ENCODE peak calls at places on chromosomes 2 and 18, in nine cellular contexts. E is stimulated activated CD8-positive, alpha-beta memory T cell treated with anti-CD3 and anti-CD28 coated beads, Interleukin-7, amount 100 ng/mL, for 24 hours; K is effector memory CD8-positive, alpha-beta T cell; F is GDM1; X is hepatic stellate cell; O is HL-60; S is mesothelial cell of epicardium; D is hypothalamus; R is ELR. H is an unnamed sample.

GRCh38 chr2:155663265-155663664 is 669.3 kb downstream of the NR4A2 start:
- DNase-seq in E (no peak), K (no peak), F (no peak), X (no peak), O (no peak), S (no peak), D (no peak), R (no peak), H (no peak)

GRCh38 chr2:160970052-160970846 is 190.0 kb upstream of the TANK start:
- DNase-seq in E (no peak), K (no peak), F (no peak), X (peak), O (no peak), S (no peak), D (no peak), R (peak), H (no peak)

GRCh38 chr2:122077114-122077513 is 321.7 kb downstream of the TSN start:
- DNase-seq in E (no peak), K (no peak), F (no peak), X (no peak), O (no peak), S (no peak), D (no peak), R (no peak), H (no peak)

GRCh38 chr2:237662671-237663093 is 35.3 kb downstream of the LRRFIP1 start:
- DNase-seq in E (peak), K (peak), F (no peak), X (peak), O (peak), S (peak), D (no peak), R (peak), H (no peak)

GRCh38 chr18:61602836-61603235 is 269.6 kb downstream of the CDH20 start:
- DNase-seq in E (no peak), K (no peak), F (no peak), X (peak), O (no peak), S (no peak), D (no peak), R (peak), H (no peak)

GRCh38 chr2:17470855-17471641 is 47.2 kb downstream of the RAD51AP2 start:
- DNase-seq in E (no peak), K (no peak), F (no peak), X (peak), O (no peak), S (no peak), D (no peak), R (peak), H (no peak)

GRCh38 chr2:15246870-15247269 is 314.3 kb downstream of the NBAS start:
- DNase-seq in E (no peak), K (no peak), F (no peak), X (no peak), O (no peak), S (no peak), D (no peak), R (no peak), H (no peak)

GRCh38 chr18:56563568-56563967 is 74.8 kb downstream of the TXNL1 start:
- DNase-seq in E (no peak), K (no peak), F (no peak), X (no peak), O (no peak), S (no peak), D (no peak), R (peak), H (no peak)

GRCh38 chr2:85318222-85319182 is 9.3 kb downstream of the TGOLN2 start:
- DNase-seq in E (no peak), K (no peak), F (no peak), X (no peak), O (no peak), S (no peak), D (no peak), R (peak), H (no peak)

H was measured in activated CD8-positive, alpha-beta memory T cell treated with anti-CD3 and anti-CD28 coated beads for 48 hours.